ENCODE peak calls at places on chromosomes 4 and X, in four cellular contexts. N is effector memory CD4-positive, alpha-beta T cell; P is kidney glomerular epithelial cell; V is WTC11. U is an unnamed sample.

GRCh38 chr4:1321486-1321885 is 25.5 kb upstream of the UVSSA start:
- DNase-seq in N (no peak), P (no peak), V (no peak), U (no peak)

GRCh38 chr4:10066206-10066605 is 44.9 kb upstream of the SLC2A9 start:
- DNase-seq in N (no peak), P (no peak), V (no peak), U (no peak)

GRCh38 chr4:100839712-100840111 is 321.9 kb upstream of the EMCN start:
- DNase-seq in N (no peak), P (no peak), V (no peak), U (no peak)

GRCh38 chrX:9988762-9989161 is 21.6 kb downstream of the CLDN34 start:
- DNase-seq in N (no peak), P (no peak), V (no peak), U (no peak)

GRCh38 chr4:101393256-101393655 is 45.9 kb upstream of the PPP3CA start:
- DNase-seq in N (no peak), P (peak; percentile 20), V (no peak), U (no peak)

GRCh38 chr4:164169591-164169990 is 584.3 kb upstream of the SMIM31 start:
- DNase-seq in N (no peak), P (peak; percentile 51), V (no peak), U (no peak)

GRCh38 chr4:109760682-109761081 is 30.8 kb upstream of the PLA2G12A start:
- DNase-seq in N (no peak), P (no peak), V (no peak), U (no peak)

GRCh38 chrX:125205084-125205917 is 114.4 kb upstream of the TEX13C start:
- DNase-seq in N (no peak), P (peak; percentile 50), V (peak; percentile 67), U (peak; percentile 48)

GRCh38 chrX:153670748-153671588 is 2.6 kb downstream of the PNCK start:
- DNase-seq in N (no peak), P (no peak), V (no peak), U (no peak)

GRCh38 chrX:37922926-37923325 is 75.6 kb upstream of the DYNLT3 start:
- DNase-seq in N (no peak), P (no peak), V (no peak), U (no peak)

GRCh38 chr4:78784255-78784654 is 8.1 kb downstream of the BMP2K start:
- DNase-seq in N (no peak), P (peak; percentile 33), V (no peak), U (no peak)

GRCh38 chr4:20284990-20285389 is 33.3 kb downstream of the SLIT2 start:
- DNase-seq in N (no peak), P (peak; percentile 82), V (no peak), U (no peak)

GRCh38 chr4:181578911-181579310 is 664.3 kb upstream of the TENM3 start:
- DNase-seq in N (no peak), P (no peak), V (no peak), U (no peak)

GRCh38 chr4:140851032-140851636 is 94.9 kb upstream of the TBC1D9 start:
- DNase-seq in N (no peak), P (peak; percentile 61), V (peak; percentile 34), U (peak; percentile 47)

GRCh38 chr4:121785479-121785878 is 15.6 kb upstream of the EXOSC9 start:
- DNase-seq in N (no peak), P (no peak), V (no peak), U (no peak)

GRCh38 chr4:152424980-152425379 is 110.9 kb downstream of the FBXW7 start:
- DNase-seq in N (no peak), P (no peak), V (no peak), U (no peak)

GRCh38 chr4:6372649-6373525 is 99.5 kb downstream of the PPP2R2C start:
- DNase-seq in N (no peak), P (peak; percentile 8), V (peak; percentile 55), U (no peak)

GRCh38 chr4:123833156-123833555 is 436.6 kb downstream of the SPRY1 start:
- DNase-seq in N (no peak), P (peak; percentile 68), V (no peak), U (no peak)

GRCh38 chrX:132837126-132837525 is 121.3 kb downstream of the HS6ST2 start:
- DNase-seq in N (no peak), P (peak; percentile 42), V (no peak), U (no peak)

GRCh38 chr4:99179626-99180025 is 35.5 kb upstream of the ADH4 start:
- DNase-seq in N (no peak), P (no peak), V (no peak), U (no peak)

GRCh38 chr4:121041307-121042090 is 30.8 kb downstream of the NDNF start:
- DNase-seq in N (no peak), P (no peak), V (no peak), U (no peak)

GRCh38 chr4:143225167-143225566 is 40.5 kb downstream of the USP38 start:
- DNase-seq in N (no peak), P (no peak), V (no peak), U (no peak)

GRCh38 chr4:26459054-26459755 is 31.1 kb downstream of the CCKAR start:
- DNase-seq in N (no peak), P (peak; percentile 76), V (no peak), U (no peak)

GRCh38 chrX:128396601-128397000 is 344.4 kb upstream of the ACTRT1 start:
- DNase-seq in N (no peak), P (peak; percentile 66), V (no peak), U (no peak)

GRCh38 chr4:108574402-108574801 is 46.0 kb upstream of the RPL34 start:
- DNase-seq in N (no peak), P (no peak), V (no peak), U (no peak)

GRCh38 chr4:142846105-142846728 is at the start of gene INPP4B:
- DNase-seq in N (no peak), P (no peak), V (peak; percentile 48), U (peak; percentile 31)

GRCh38 chr4:173426064-173426463 is 27.1 kb upstream of the SCRG1 start:
- DNase-seq in N (no peak), P (no peak), V (no peak), U (no peak)

GRCh38 chrX:75968293-75968692 is 183.2 kb upstream of the MAGEE2 start:
- DNase-seq in N (no peak), P (no peak), V (peak; percentile 53), U (no peak)